ENCODE peak calls at places on chromosome 20, in eight cellular contexts. E, Z, G, V, O, I, F and K are unnamed samples.

GRCh38 chr20:32753731-32754130 is 8.5 kb upstream of the DNMT3B start:
- DNase-seq in Z (no peak), F (no peak), V (no peak), O (peak), G (no peak), I (no peak), E (no peak), K (no peak)

GRCh38 chr20:4776079-4776630 is 54.4 kb downstream of the PRND start:
- DNase-seq in O (no peak), I (no peak), G (no peak), F (no peak), E (no peak), Z (no peak), V (no peak), K (no peak)

GRCh38 chr20:19769516-19769915 is 11.5 kb downstream of the RIN2 start:
- DNase-seq in Z (no peak), G (no peak), I (no peak), V (no peak), F (no peak), E (no peak), O (no peak), K (no peak)

GRCh38 chr20:57851786-57852185 is 142.0 kb upstream of the PMEPA1 start:
- DNase-seq in O (no peak), Z (no peak), I (no peak), V (no peak), G (no peak), E (no peak), F (no peak), K (no peak)

GRCh38 chr20:25065625-25066338 is 7.8 kb upstream of the ACSS1 start:
- DNase-seq in O (peak), Z (no peak), I (peak), E (no peak), F (peak), V (peak), G (peak), K (no peak)

GRCh38 chr20:33850159-33850558 is 39.0 kb downstream of the CHMP4B start:
- DNase-seq in O (no peak), G (no peak), Z (no peak), F (no peak), E (no peak), V (no peak), I (no peak), K (no peak)

GRCh38 chr20:21968486-21968885 is 263.0 kb downstream of the PAX1 start:
- DNase-seq in Z (no peak), F (no peak), E (no peak), O (no peak), I (peak), G (no peak), V (no peak), K (no peak)

GRCh38 chr20:8535403-8536003 is 403.4 kb downstream of the PLCB1 start:
- DNase-seq in G (peak), V (no peak), Z (no peak), F (no peak), I (peak), E (no peak), O (peak), K (no peak)

GRCh38 chr20:58483051-58483450 is 32.1 kb downstream of the APCDD1L start:
- DNase-seq in O (no peak), E (no peak), F (no peak), Z (no peak), I (no peak), V (no peak), G (no peak), K (no peak)